ENCODE peak calls at places on chromosomes 7 and 10, in eight cellular contexts. B is A549, E is epithelial cell of esophagus, H is BJ, U is IMR-90, Q is pancreas, F is mucosa of descending colon, G is hepatocyte. O is an unnamed sample.

GRCh38 chr7:33195264-33195663 is 65.9 kb downstream of the BBS9 start:
- DNase-seq in E (peak), B (no peak), Q (no peak), U (peak), G (no peak), F (no peak), H (peak), O (no peak)

GRCh38 chr7:16712916-16713315 is 40.6 kb upstream of the TSPAN13 start:
- DNase-seq in U (peak), B (no peak), F (no peak), E (peak), G (no peak), H (no peak), Q (no peak), O (no peak)

GRCh38 chr10:13939391-13939790 is 352.6 kb downstream of the PRPF18 start:
- DNase-seq in B (no peak), H (no peak), E (no peak), G (no peak), F (no peak), U (peak), Q (no peak), O (no peak)

GRCh38 chr7:1678070-1678543 is 8.0 kb downstream of the ELFN1 start:
- DNase-seq in G (no peak), F (no peak), U (no peak), H (no peak), B (no peak), E (no peak), Q (no peak), O (no peak)

GRCh38 chr10:61733358-61733940 is 70.7 kb downstream of the CABCOCO1 start:
- DNase-seq in Q (no peak), F (no peak), H (no peak), G (peak), E (peak), B (no peak), U (peak), O (peak)

GRCh38 chr10:16931919-16932318 is 114.7 kb upstream of the RSU1 start:
- DNase-seq in B (no peak), Q (no peak), E (no peak), U (no peak), F (no peak), H (no peak), G (no peak), O (no peak)

GRCh38 chr10:65183236-65183635 is 1662.0 kb downstream of the REEP3 start:
- DNase-seq in H (no peak), Q (no peak), B (no peak), U (no peak), E (no peak), G (no peak), F (no peak), O (no peak)

GRCh38 chr7:36923831-36924555 is 199.7 kb upstream of the AOAH start:
- DNase-seq in H (no peak), E (no peak), Q (no peak), B (no peak), G (no peak), F (no peak), U (no peak), O (no peak)

GRCh38 chr7:29607889-29608288 is 44.3 kb downstream of the PRR15 start:
- DNase-seq in H (peak), E (peak), B (no peak), G (peak), Q (no peak), F (no peak), U (no peak), O (no peak)

GRCh38 chr10:48491422-48492139 is 113.3 kb downstream of the ARHGAP22 start:
- DNase-seq in E (no peak), U (no peak), F (no peak), Q (no peak), G (no peak), B (no peak), H (no peak), O (no peak)

GRCh38 chr10:71860243-71861029 is 9.4 kb upstream of the PSAP start:
- DNase-seq in Q (peak), B (peak), E (peak), U (peak), F (peak), G (peak), H (peak), O (peak)

GRCh38 chr7:47581442-47581820 is 480 bp downstream of the TNS3 start:
- DNase-seq in H (no peak), B (no peak), U (no peak), Q (peak), F (peak), E (no peak), G (peak), O (no peak)

GRCh38 chr10:113539789-113540188 is 13.1 kb upstream of the HABP2 start:
- DNase-seq in H (no peak), E (peak), B (no peak), U (peak), Q (no peak), F (no peak), G (peak), O (no peak)

GRCh38 chr7:2488272-2488645 is 12.1 kb upstream of the GRIFIN start:
- DNase-seq in F (peak), G (no peak), E (no peak), B (no peak), H (no peak), U (no peak), Q (no peak), O (no peak)

GRCh38 chr10:56135806-56136205 is 225.3 kb downstream of the ZWINT start:
- DNase-seq in H (no peak), B (no peak), F (no peak), U (no peak), E (no peak), G (no peak), Q (no peak), O (no peak)

GRCh38 chr10:51342381-51342780 is 268.1 kb downstream of the PRKG1 start:
- DNase-seq in H (no peak), E (no peak), B (no peak), U (peak), Q (no peak), F (no peak), G (no peak), O (no peak)

GRCh38 chr10:112429147-112429546 is 17.6 kb downstream of the ZDHHC6 start:
- DNase-seq in U (no peak), F (no peak), H (no peak), B (no peak), Q (no peak), E (no peak), G (no peak), O (no peak)

GRCh38 chr7:151426486-151426905 is 13.4 kb downstream of the CRYGN start:
- DNase-seq in B (peak), E (peak), G (peak), H (peak), F (peak), U (peak), Q (no peak), O (no peak)

GRCh38 chr10:116831790-116832189 is 17.5 kb upstream of the ENO4 start:
- DNase-seq in H (no peak), B (no peak), G (no peak), E (no peak), F (no peak), Q (no peak), U (no peak), O (no peak)

GRCh38 chr7:30476401-30477145 is 2.0 kb downstream of the NOD1 start:
- DNase-seq in G (no peak), E (no peak), B (no peak), H (no peak), U (no peak), Q (no peak), F (no peak), O (peak)

GRCh38 chr7:13518738-13519137 is 470.7 kb downstream of the ETV1 start:
- DNase-seq in F (no peak), B (no peak), G (no peak), H (no peak), Q (no peak), E (no peak), U (no peak), O (no peak)
- H3K4me3 ChIP-seq in F (no peak), B (no peak), G (no peak), H (no peak), Q (no peak), E (no peak), U (no peak), O (no peak)

GRCh38 chr10:103661198-103661950 is 167.9 kb downstream of the NEURL1 start:
- DNase-seq in U (peak), F (peak), H (peak), E (no peak), G (peak), B (no peak), Q (peak), O (no peak)
- H3K4me3 ChIP-seq in U (peak), F (no peak), H (peak), E (no peak), G (peak), B (no peak), Q (peak), O (no peak)

GRCh38 chr10:110863956-110864355 is 7.8 kb upstream of the PDCD4 start:
- DNase-seq in U (no peak), B (no peak), G (no peak), Q (no peak), H (no peak), F (no peak), E (no peak), O (no peak)

GRCh38 chr10:110863361-110863760 is 8.4 kb upstream of the PDCD4 start:
- DNase-seq in B (no peak), E (no peak), H (peak), U (no peak), G (no peak), Q (no peak), F (no peak), O (no peak)

GRCh38 chr10:110865804-110866482 is 5.8 kb upstream of the PDCD4 start:
- DNase-seq in F (no peak), B (no peak), H (no peak), G (peak), E (no peak), U (no peak), Q (no peak), O (no peak)

GRCh38 chr10:110864662-110865140 is 7.0 kb upstream of the PDCD4 start:
- DNase-seq in G (no peak), E (no peak), Q (peak), H (no peak), B (no peak), F (no peak), U (no peak), O (no peak)

DNA sequence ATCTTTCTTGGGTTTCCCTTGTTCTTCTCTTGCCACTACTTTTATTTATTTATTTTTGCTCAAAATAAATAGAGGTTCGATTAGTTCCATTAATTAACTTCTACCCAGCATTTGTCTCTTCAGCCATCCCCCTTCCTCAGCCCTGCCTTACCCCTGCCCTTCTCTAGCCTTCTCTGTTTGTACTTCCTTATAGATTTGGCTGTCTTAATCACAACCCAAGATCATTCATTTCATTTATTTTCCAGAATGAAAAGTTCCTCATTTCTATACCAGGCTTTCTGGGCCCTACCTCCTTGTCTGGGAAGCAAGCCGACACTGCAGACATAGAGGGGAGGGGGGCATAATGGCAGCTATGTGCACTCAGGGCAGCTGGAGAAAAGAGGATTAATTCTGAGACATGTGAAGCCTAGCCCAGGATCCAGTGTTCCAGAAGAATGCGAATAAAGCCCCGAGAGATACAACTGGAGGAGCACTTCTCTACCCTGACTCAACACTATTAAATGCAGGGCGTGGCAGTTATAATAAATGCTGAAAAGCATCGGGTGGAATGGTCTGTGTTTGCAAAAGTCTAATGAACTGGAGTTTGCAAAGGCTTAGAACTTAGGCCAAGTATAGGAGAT is 6.4 kb upstream of the PDCD4 start:
- DNase-seq in F (no peak), E (peak), H (peak), U (peak), B (no peak), Q (no peak), G (peak), O (no peak)
- H3K4me3 ChIP-seq in F (no peak), E (no peak), H (no peak), U (no peak), B (no peak), Q (no peak), G (no peak), O (no peak)

DNA sequence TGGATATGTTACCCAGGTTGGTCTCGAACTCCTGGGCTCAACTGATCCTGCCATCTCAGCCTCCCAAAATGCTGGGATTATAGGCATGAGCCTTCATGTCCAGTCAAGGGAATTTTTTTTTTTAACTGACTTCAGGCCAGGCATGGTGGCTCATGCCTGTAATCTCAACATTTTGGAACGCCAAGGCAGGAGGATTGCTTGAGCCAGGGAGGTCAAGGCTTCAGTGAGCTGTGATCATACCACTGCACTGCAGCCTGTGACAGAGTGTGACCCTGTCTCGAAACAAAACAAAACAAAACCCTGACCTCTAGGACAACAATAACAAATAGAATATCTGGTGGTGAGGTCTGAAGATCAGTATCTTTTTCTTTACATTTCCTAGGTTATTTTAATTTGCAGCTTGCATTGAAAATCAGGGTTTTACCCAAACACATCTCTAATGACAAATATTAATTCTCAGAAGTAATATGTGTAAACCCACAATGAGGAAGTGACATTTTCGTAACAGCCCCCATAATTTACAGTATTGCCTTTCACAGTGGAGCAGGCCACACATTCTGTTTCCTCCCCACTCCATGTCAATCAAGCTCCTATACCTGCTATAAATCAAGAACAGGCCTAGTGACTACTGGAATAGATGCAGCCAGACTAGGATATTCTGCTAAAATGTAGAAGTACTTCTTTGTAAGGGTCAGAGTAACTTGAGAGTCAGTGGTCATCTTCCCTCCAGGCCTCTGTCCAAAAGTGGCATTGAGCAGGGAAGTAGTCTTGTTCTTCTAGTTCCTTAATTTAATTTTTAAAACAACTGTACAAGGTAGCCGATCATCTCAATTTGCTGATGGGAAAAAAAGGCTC is 43.3 kb upstream of the ECHDC3 start:
- DNase-seq in F (no peak), B (no peak), H (no peak), U (no peak), Q (no peak), E (no peak), G (no peak), O (no peak)
- H3K4me3 ChIP-seq in F (no peak), B (no peak), H (no peak), U (no peak), Q (no peak), E (no peak), G (no peak), O (no peak)

GRCh38 chr7:131556055-131556911 is at the start of gene PODXL:
- DNase-seq in E (peak), Q (peak), H (no peak), G (peak), F (peak), U (peak), B (peak), O (no peak)

GRCh38 chr7:131555565-131556054 is 818 bp downstream of the PODXL start:
- DNase-seq in B (no peak), H (no peak), F (no peak), G (no peak), U (no peak), E (no peak), Q (no peak), O (no peak)

GRCh38 chr7:131557521-131558385 is 1.3 kb upstream of the PODXL start:
- DNase-seq in H (no peak), U (no peak), Q (peak), G (peak), E (no peak), B (no peak), F (no peak), O (no peak)

GRCh38 chr7:131554880-131555516 is 1.4 kb downstream of the PODXL start:
- DNase-seq in Q (no peak), E (no peak), F (no peak), U (no peak), G (no peak), H (no peak), B (no peak), O (no peak)

DNA sequence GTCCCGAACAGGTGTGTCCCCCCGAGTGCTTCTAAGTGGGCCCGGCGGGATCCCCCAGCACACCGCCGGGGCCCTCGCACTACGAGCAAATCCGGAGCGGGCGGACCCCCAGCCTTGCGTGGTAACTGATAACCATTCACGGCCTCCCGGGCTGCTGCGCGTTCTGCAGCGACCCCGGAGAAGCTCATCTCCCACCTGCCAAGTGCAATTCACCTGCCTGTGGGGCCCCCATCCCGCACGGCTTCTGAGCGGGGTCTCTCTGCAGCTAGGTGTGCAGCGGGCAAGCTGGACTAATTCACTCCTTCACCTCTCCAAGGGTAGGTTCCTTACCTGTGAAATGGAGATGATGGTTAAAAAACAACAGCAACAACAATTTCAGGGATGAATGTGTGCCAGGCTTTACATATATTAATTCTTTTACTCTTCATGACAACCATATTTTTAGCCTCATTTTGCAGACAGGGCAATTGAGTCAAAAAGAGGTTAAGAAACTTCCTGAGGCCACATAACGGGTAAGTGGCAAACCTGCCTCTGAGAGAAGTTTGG is 557 bp upstream of the PODXL start:
- DNase-seq in H (no peak), Q (no peak), G (no peak), U (no peak), F (no peak), B (no peak), E (no peak), O (no peak)
- H3K4me3 ChIP-seq in H (peak), Q (peak), G (peak), U (peak), F (no peak), B (peak), E (peak), O (peak)

O was measured in LNCaP clone FGC.